ENCODE peak calls at places on chromosomes 4 and X, in six cellular contexts. One of them, this sample, is unnamed.

GRCh38 chrX:136191171-136191570 is 43.8 kb downstream of the FHL1 start:
- DNase-seq in A549: no peak
- DNase-seq in endothelial cell of umbilical vein: peak
- DNase-seq in HepG2: no peak
- DNase-seq in K562: no peak
- DNase-seq in GM12878: no peak
- DNase-seq in this sample: no peak

GRCh38 chr4:1403591-1404572 is 2.4 kb downstream of the NKX1-1 start:
- DNase-seq in K562: no peak
- DNase-seq in endothelial cell of umbilical vein: no peak
- DNase-seq in HepG2: no peak
- DNase-seq in GM12878: no peak
- DNase-seq in A549: no peak
- DNase-seq in this sample: no peak

GRCh38 chr4:122243785-122244184 is 91.7 kb downstream of the BLTP1 start:
- DNase-seq in GM12878: no peak
- DNase-seq in A549: no peak
- DNase-seq in endothelial cell of umbilical vein: no peak
- DNase-seq in HepG2: peak
- DNase-seq in K562: no peak
- DNase-seq in this sample: no peak

GRCh38 chrX:136210243-136210642 is 41.0 kb downstream of the MAP7D3 start:
- DNase-seq in A549: no peak
- DNase-seq in GM12878: no peak
- DNase-seq in K562: no peak
- DNase-seq in endothelial cell of umbilical vein: no peak
- DNase-seq in HepG2: no peak
- DNase-seq in this sample: peak

GRCh38 chr4:1786544-1787362 is 6.3 kb upstream of the FGFR3 start:
- DNase-seq in A549: no peak
- DNase-seq in K562: no peak
- DNase-seq in HepG2: peak
- DNase-seq in endothelial cell of umbilical vein: no peak
- DNase-seq in GM12878: no peak
- DNase-seq in this sample: no peak

GRCh38 chr4:20326977-20327376 is 75.3 kb downstream of the SLIT2 start:
- DNase-seq in endothelial cell of umbilical vein: no peak
- DNase-seq in GM12878: no peak
- DNase-seq in A549: no peak
- DNase-seq in K562: no peak
- DNase-seq in HepG2: no peak
- DNase-seq in this sample: no peak

GRCh38 chrX:153921070-153921469 is 5.0 kb downstream of the ARHGAP4 start:
- DNase-seq in HepG2: no peak
- DNase-seq in endothelial cell of umbilical vein: no peak
- DNase-seq in A549: no peak
- DNase-seq in GM12878: no peak
- DNase-seq in K562: no peak
- DNase-seq in this sample: no peak

GRCh38 chr4:139905489-139905888 is 239.9 kb downstream of the MGST2 start:
- DNase-seq in A549: no peak
- DNase-seq in K562: no peak
- DNase-seq in HepG2: no peak
- DNase-seq in endothelial cell of umbilical vein: no peak
- DNase-seq in GM12878: no peak
- DNase-seq in this sample: no peak

GRCh38 chrX:151715735-151716134 is at the start of gene FATE1:
- DNase-seq in HepG2: no peak
- DNase-seq in GM12878: no peak
- DNase-seq in K562: no peak
- DNase-seq in A549: no peak
- DNase-seq in endothelial cell of umbilical vein: no peak
- DNase-seq in this sample: no peak

GRCh38 chr4:12265554-12265953 is 836.9 kb upstream of the HS3ST1 start:
- DNase-seq in HepG2: no peak
- DNase-seq in GM12878: no peak
- DNase-seq in endothelial cell of umbilical vein: no peak
- DNase-seq in K562: no peak
- DNase-seq in A549: no peak
- DNase-seq in this sample: no peak

GRCh38 chr4:80471701-80472100 is 136.2 kb downstream of the CFAP299 start:
- DNase-seq in endothelial cell of umbilical vein: no peak
- DNase-seq in GM12878: no peak
- DNase-seq in K562: no peak
- DNase-seq in A549: no peak
- DNase-seq in HepG2: no peak
- DNase-seq in this sample: no peak

GRCh38 chr4:137414802-137415201 is 117.5 kb downstream of the PCDH18 start:
- DNase-seq in HepG2: no peak
- DNase-seq in GM12878: no peak
- DNase-seq in endothelial cell of umbilical vein: no peak
- DNase-seq in K562: no peak
- DNase-seq in A549: no peak
- DNase-seq in this sample: no peak

GRCh38 chrX:105527759-105528158 is 294.6 kb upstream of the NRK start:
- DNase-seq in HepG2: no peak
- DNase-seq in K562: no peak
- DNase-seq in GM12878: no peak
- DNase-seq in endothelial cell of umbilical vein: no peak
- DNase-seq in A549: no peak
- DNase-seq in this sample: no peak

GRCh38 chr4:22162454-22162853 is 213.9 kb upstream of the KCNIP4 start:
- DNase-seq in K562: no peak
- DNase-seq in endothelial cell of umbilical vein: no peak
- DNase-seq in GM12878: no peak
- DNase-seq in A549: no peak
- DNase-seq in HepG2: no peak
- DNase-seq in this sample: no peak

GRCh38 chr4:182478475-182478874 is 235.3 kb downstream of the TENM3 start:
- DNase-seq in endothelial cell of umbilical vein: peak
- DNase-seq in HepG2: peak
- DNase-seq in K562: peak
- DNase-seq in GM12878: no peak
- DNase-seq in A549: peak
- DNase-seq in this sample: peak

GRCh38 chr4:185235480-185236154 is 26.2 kb downstream of the SNX25 start:
- DNase-seq in A549: peak
- DNase-seq in K562: no peak
- DNase-seq in GM12878: no peak
- DNase-seq in HepG2: peak
- DNase-seq in endothelial cell of umbilical vein: no peak
- DNase-seq in this sample: no peak

GRCh38 chr4:16710198-16710597 is 188.2 kb downstream of the LDB2 start:
- DNase-seq in K562: no peak
- DNase-seq in A549: no peak
- DNase-seq in GM12878: no peak
- DNase-seq in endothelial cell of umbilical vein: no peak
- DNase-seq in HepG2: no peak
- DNase-seq in this sample: no peak

GRCh38 chrX:13087322-13088154 is 43.1 kb upstream of the FAM9C start:
- DNase-seq in HepG2: no peak
- DNase-seq in GM12878: peak
- DNase-seq in K562: no peak
- DNase-seq in A549: peak
- DNase-seq in endothelial cell of umbilical vein: peak
- DNase-seq in this sample: peak
- TF ChIP-seq MAX in HepG2: no peak
- TF ChIP-seq MAX in GM12878: no peak
- TF ChIP-seq MAX in K562: no peak
- TF ChIP-seq MAX in A549: no peak
- TF ChIP-seq MAX in endothelial cell of umbilical vein: no peak
- TF ChIP-seq MAX in this sample: peak

DNA sequence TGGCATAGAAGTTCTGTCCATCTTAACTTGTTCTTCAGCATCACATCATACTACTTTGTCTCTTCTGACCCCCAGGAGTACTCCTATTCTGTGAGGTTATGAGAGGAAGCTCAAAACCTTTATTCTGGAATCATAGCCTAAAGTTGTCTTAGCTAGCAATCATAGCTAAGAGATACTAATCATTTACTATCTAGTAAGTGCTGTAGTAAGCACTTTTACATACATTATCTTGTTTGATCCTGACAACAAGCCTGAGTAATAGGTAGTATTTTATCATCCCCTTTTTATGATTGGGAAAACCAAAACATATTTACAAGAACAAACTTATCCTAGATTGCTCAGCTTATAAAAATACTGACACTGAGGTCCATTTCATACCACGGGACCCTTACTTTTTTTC is 14.3 kb upstream of the LHFPL1 start:
- DNase-seq in endothelial cell of umbilical vein: no peak
- DNase-seq in K562: no peak
- DNase-seq in A549: no peak
- DNase-seq in GM12878: no peak
- DNase-seq in HepG2: no peak
- DNase-seq in this sample: no peak
- TF ChIP-seq MYC in endothelial cell of umbilical vein: no peak
- TF ChIP-seq MYC in K562: no peak
- TF ChIP-seq MYC in A549: no peak
- TF ChIP-seq MYC in GM12878: no peak
- TF ChIP-seq MYC in HepG2: no peak
- TF ChIP-seq MYC in this sample: no peak

GRCh38 chrX:50432760-50433377 is 37.8 kb downstream of the DGKK start:
- DNase-seq in A549: no peak
- DNase-seq in endothelial cell of umbilical vein: no peak
- DNase-seq in K562: no peak
- DNase-seq in GM12878: no peak
- DNase-seq in HepG2: peak
- DNase-seq in this sample: peak
- TF ChIP-seq MAX in A549: no peak
- TF ChIP-seq MAX in endothelial cell of umbilical vein: no peak
- TF ChIP-seq MAX in K562: no peak
- TF ChIP-seq MAX in GM12878: no peak
- TF ChIP-seq MAX in HepG2: no peak
- TF ChIP-seq MAX in this sample: no peak

DNA sequence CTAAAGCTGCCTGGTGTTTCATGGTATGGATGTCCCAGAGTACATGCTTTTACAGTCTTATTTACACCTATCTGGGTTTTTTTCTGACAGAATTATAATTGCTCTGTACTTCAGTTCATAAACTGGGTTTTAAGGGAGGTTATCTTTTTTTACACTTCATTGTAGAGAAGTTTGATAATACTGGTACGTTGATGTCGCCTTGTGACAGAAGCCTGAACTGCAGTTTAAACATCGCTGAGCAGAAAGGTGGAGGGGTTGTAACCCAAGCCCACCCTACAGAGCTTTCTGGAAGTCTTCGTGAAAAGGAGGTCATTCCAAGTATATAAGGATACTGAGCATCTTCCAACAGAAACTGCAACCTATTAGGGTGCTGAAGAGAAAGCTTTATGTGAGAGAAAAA is 46.4 kb downstream of the BEX1 start:
- DNase-seq in HepG2: no peak
- DNase-seq in endothelial cell of umbilical vein: no peak
- DNase-seq in K562: no peak
- DNase-seq in GM12878: no peak
- DNase-seq in A549: no peak
- DNase-seq in this sample: peak
- TF ChIP-seq MYC in HepG2: no peak
- TF ChIP-seq MYC in endothelial cell of umbilical vein: no peak
- TF ChIP-seq MYC in K562: no peak
- TF ChIP-seq MYC in GM12878: no peak
- TF ChIP-seq MYC in A549: no peak
- TF ChIP-seq MYC in this sample: no peak

GRCh38 chr4:27149541-27150212 is 289.0 kb downstream of the STIM2 start:
- DNase-seq in HepG2: no peak
- DNase-seq in endothelial cell of umbilical vein: no peak
- DNase-seq in A549: no peak
- DNase-seq in K562: no peak
- DNase-seq in GM12878: no peak
- DNase-seq in this sample: no peak

DNA sequence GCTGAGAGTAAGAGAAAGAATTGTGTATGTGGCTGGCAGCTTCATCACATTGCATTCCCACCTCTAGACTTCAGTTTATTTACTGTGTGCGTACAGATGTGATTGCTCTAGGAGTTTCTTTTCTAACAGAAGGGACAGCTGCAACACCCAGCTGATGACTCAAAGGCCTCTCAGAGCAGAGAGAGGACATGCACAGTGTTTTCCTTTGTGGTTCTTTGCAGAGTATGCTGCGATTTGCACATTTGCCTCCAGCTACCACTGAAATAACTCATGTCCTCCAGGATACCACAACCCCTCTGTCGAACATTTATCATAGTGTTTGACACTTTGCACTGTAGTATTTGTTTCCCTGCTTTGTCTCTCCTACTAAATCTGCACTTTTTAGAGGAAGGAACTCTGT is 294.1 kb downstream of the STIM2 start:
- DNase-seq in A549: no peak
- DNase-seq in HepG2: no peak
- DNase-seq in endothelial cell of umbilical vein: no peak
- DNase-seq in GM12878: no peak
- DNase-seq in K562: no peak
- DNase-seq in this sample: no peak
- TF ChIP-seq MAX in A549: no peak
- TF ChIP-seq MAX in HepG2: no peak
- TF ChIP-seq MAX in endothelial cell of umbilical vein: no peak
- TF ChIP-seq MAX in GM12878: no peak
- TF ChIP-seq MAX in K562: no peak
- TF ChIP-seq MAX in this sample: no peak

GRCh38 chr4:35105486-35105885 is 1138.8 kb downstream of the ARAP2 start:
- DNase-seq in A549: no peak
- DNase-seq in HepG2: no peak
- DNase-seq in GM12878: no peak
- DNase-seq in K562: no peak
- DNase-seq in endothelial cell of umbilical vein: no peak
- DNase-seq in this sample: no peak
- TF ChIP-seq MYC in A549: no peak
- TF ChIP-seq MYC in HepG2: no peak
- TF ChIP-seq MYC in GM12878: no peak
- TF ChIP-seq MYC in K562: no peak
- TF ChIP-seq MYC in endothelial cell of umbilical vein: no peak
- TF ChIP-seq MYC in this sample: no peak

GRCh38 chrX:123881330-123881729 is 21.5 kb downstream of the XIAP start:
- DNase-seq in GM12878: no peak
- DNase-seq in A549: no peak
- DNase-seq in HepG2: no peak
- DNase-seq in endothelial cell of umbilical vein: no peak
- DNase-seq in K562: no peak
- DNase-seq in this sample: no peak

GRCh38 chrX:123884809-123885408 is 25.1 kb downstream of the XIAP start:
- DNase-seq in K562: peak
- DNase-seq in endothelial cell of umbilical vein: peak
- DNase-seq in GM12878: no peak
- DNase-seq in A549: peak
- DNase-seq in HepG2: peak
- DNase-seq in this sample: peak
- TF ChIP-seq MAX in K562: no peak
- TF ChIP-seq MAX in endothelial cell of umbilical vein: no peak
- TF ChIP-seq MAX in GM12878: no peak
- TF ChIP-seq MAX in A549: no peak
- TF ChIP-seq MAX in HepG2: no peak
- TF ChIP-seq MAX in this sample: no peak

GRCh38 chr4:84691170-84691691 is 108.3 kb downstream of the CDS1 start:
- DNase-seq in GM12878: no peak
- DNase-seq in A549: peak
- DNase-seq in endothelial cell of umbilical vein: peak
- DNase-seq in HepG2: no peak
- DNase-seq in K562: no peak
- DNase-seq in this sample: peak
- TF ChIP-seq MYC in GM12878: no peak
- TF ChIP-seq MYC in A549: no peak
- TF ChIP-seq MYC in endothelial cell of umbilical vein: no peak
- TF ChIP-seq MYC in HepG2: no peak
- TF ChIP-seq MYC in K562: no peak
- TF ChIP-seq MYC in this sample: peak

GRCh38 chr4:74189331-74190043 is 31.6 kb downstream of the MTHFD2L start:
- DNase-seq in HepG2: peak
- DNase-seq in A549: peak
- DNase-seq in K562: peak
- DNase-seq in GM12878: peak
- DNase-seq in endothelial cell of umbilical vein: peak
- DNase-seq in this sample: peak
- TF ChIP-seq MAX in HepG2: no peak
- TF ChIP-seq MAX in A549: no peak
- TF ChIP-seq MAX in K562: no peak
- TF ChIP-seq MAX in GM12878: no peak
- TF ChIP-seq MAX in endothelial cell of umbilical vein: no peak
- TF ChIP-seq MAX in this sample: no peak